ENCODE peak calls at places on chromosomes 12 and 14, in nine cellular contexts. One of them, this sample, is unnamed.

GRCh38 chr14:51547260-51547659 is 104.5 kb upstream of the FRMD6 start:
- DNase-seq in GM13977: no peak
- DNase-seq in DMS 273 treated with DMSO at 0.1 percent for 48 hours: peak; percentile 73
- DNase-seq in activated CD4-positive, CD25-positive, alpha-beta regulatory T cell: no peak
- DNase-seq in NCI-H2171 treated with DMSO at 0.1 percent for 48 hours: no peak
- DNase-seq in NAMALWA: no peak
- DNase-seq in fibroblast of lung: peak; percentile 100
- DNase-seq in HTR-8/SVneo: peak; percentile 63
- DNase-seq in epithelial cell of prostate: peak; percentile 89
- DNase-seq in this sample: peak; percentile 68

GRCh38 chr12:101782544-101782855 is 43.2 kb upstream of the SYCP3 start:
- DNase-seq in NAMALWA: no peak
- DNase-seq in HTR-8/SVneo: no peak
- DNase-seq in DMS 273 treated with DMSO at 0.1 percent for 48 hours: no peak
- DNase-seq in epithelial cell of prostate: no peak
- DNase-seq in NCI-H2171 treated with DMSO at 0.1 percent for 48 hours: no peak
- DNase-seq in activated CD4-positive, CD25-positive, alpha-beta regulatory T cell: no peak
- DNase-seq in GM13977: no peak
- DNase-seq in fibroblast of lung: peak; percentile 69
- DNase-seq in this sample: no peak

GRCh38 chr14:32693114-32693513 is 245.6 kb upstream of the NPAS3 start:
- DNase-seq in NAMALWA: no peak
- DNase-seq in GM13977: no peak
- DNase-seq in fibroblast of lung: peak; percentile 96
- DNase-seq in NCI-H2171 treated with DMSO at 0.1 percent for 48 hours: no peak
- DNase-seq in epithelial cell of prostate: no peak
- DNase-seq in HTR-8/SVneo: no peak
- DNase-seq in DMS 273 treated with DMSO at 0.1 percent for 48 hours: no peak
- DNase-seq in activated CD4-positive, CD25-positive, alpha-beta regulatory T cell: no peak
- DNase-seq in this sample: no peak

GRCh38 chr14:92850492-92850891 is 56.4 kb downstream of the GOLGA5 start:
- DNase-seq in fibroblast of lung: peak; percentile 34
- DNase-seq in activated CD4-positive, CD25-positive, alpha-beta regulatory T cell: no peak
- DNase-seq in NAMALWA: no peak
- DNase-seq in GM13977: no peak
- DNase-seq in NCI-H2171 treated with DMSO at 0.1 percent for 48 hours: no peak
- DNase-seq in epithelial cell of prostate: no peak
- DNase-seq in HTR-8/SVneo: no peak
- DNase-seq in DMS 273 treated with DMSO at 0.1 percent for 48 hours: no peak
- DNase-seq in this sample: no peak

GRCh38 chr12:79690156-79690605 is 583 bp downstream of the PAWR start:
- DNase-seq in HTR-8/SVneo: no peak
- DNase-seq in NCI-H2171 treated with DMSO at 0.1 percent for 48 hours: no peak
- DNase-seq in GM13977: no peak
- DNase-seq in DMS 273 treated with DMSO at 0.1 percent for 48 hours: no peak
- DNase-seq in epithelial cell of prostate: no peak
- DNase-seq in fibroblast of lung: no peak
- DNase-seq in activated CD4-positive, CD25-positive, alpha-beta regulatory T cell: no peak
- DNase-seq in NAMALWA: no peak
- DNase-seq in this sample: no peak

GRCh38 chr14:93976477-93977057 is at the start of gene ASB2:
- DNase-seq in NAMALWA: no peak
- DNase-seq in GM13977: no peak
- DNase-seq in DMS 273 treated with DMSO at 0.1 percent for 48 hours: no peak
- DNase-seq in NCI-H2171 treated with DMSO at 0.1 percent for 48 hours: no peak
- DNase-seq in HTR-8/SVneo: no peak
- DNase-seq in epithelial cell of prostate: no peak
- DNase-seq in fibroblast of lung: no peak
- DNase-seq in activated CD4-positive, CD25-positive, alpha-beta regulatory T cell: no peak
- DNase-seq in this sample: no peak

GRCh38 chr14:36666416-36667206 is 5.0 kb downstream of the PAX9 start:
- DNase-seq in epithelial cell of prostate: no peak
- DNase-seq in activated CD4-positive, CD25-positive, alpha-beta regulatory T cell: no peak
- DNase-seq in NAMALWA: no peak
- DNase-seq in NCI-H2171 treated with DMSO at 0.1 percent for 48 hours: no peak
- DNase-seq in DMS 273 treated with DMSO at 0.1 percent for 48 hours: no peak
- DNase-seq in GM13977: peak; percentile 51
- DNase-seq in fibroblast of lung: no peak
- DNase-seq in HTR-8/SVneo: no peak
- DNase-seq in this sample: no peak

GRCh38 chr12:132674561-132674960 is 12.6 kb downstream of the POLE start:
- DNase-seq in DMS 273 treated with DMSO at 0.1 percent for 48 hours: no peak
- DNase-seq in NCI-H2171 treated with DMSO at 0.1 percent for 48 hours: no peak
- DNase-seq in fibroblast of lung: no peak
- DNase-seq in NAMALWA: no peak
- DNase-seq in epithelial cell of prostate: no peak
- DNase-seq in activated CD4-positive, CD25-positive, alpha-beta regulatory T cell: no peak
- DNase-seq in GM13977: no peak
- DNase-seq in HTR-8/SVneo: no peak
- DNase-seq in this sample: no peak

GRCh38 chr14:50347521-50347920 is 35.4 kb downstream of the DMAC2L start:
- DNase-seq in HTR-8/SVneo: no peak
- DNase-seq in epithelial cell of prostate: peak; percentile 31
- DNase-seq in DMS 273 treated with DMSO at 0.1 percent for 48 hours: no peak
- DNase-seq in NCI-H2171 treated with DMSO at 0.1 percent for 48 hours: no peak
- DNase-seq in activated CD4-positive, CD25-positive, alpha-beta regulatory T cell: no peak
- DNase-seq in fibroblast of lung: peak; percentile 72
- DNase-seq in GM13977: no peak
- DNase-seq in NAMALWA: no peak
- DNase-seq in this sample: no peak

GRCh38 chr14:100719976-100720520 is 6.6 kb upstream of the DLK1 start:
- DNase-seq in NAMALWA: no peak
- DNase-seq in epithelial cell of prostate: no peak
- DNase-seq in GM13977: no peak
- DNase-seq in activated CD4-positive, CD25-positive, alpha-beta regulatory T cell: no peak
- DNase-seq in NCI-H2171 treated with DMSO at 0.1 percent for 48 hours: no peak
- DNase-seq in DMS 273 treated with DMSO at 0.1 percent for 48 hours: no peak
- DNase-seq in fibroblast of lung: no peak
- DNase-seq in HTR-8/SVneo: no peak
- DNase-seq in this sample: no peak

GRCh38 chr12:26471560-26471959 is 276.2 kb downstream of the SSPN start:
- DNase-seq in NAMALWA: peak; percentile 64
- DNase-seq in HTR-8/SVneo: no peak
- DNase-seq in NCI-H2171 treated with DMSO at 0.1 percent for 48 hours: no peak
- DNase-seq in fibroblast of lung: peak; percentile 70
- DNase-seq in DMS 273 treated with DMSO at 0.1 percent for 48 hours: no peak
- DNase-seq in epithelial cell of prostate: no peak
- DNase-seq in activated CD4-positive, CD25-positive, alpha-beta regulatory T cell: no peak
- DNase-seq in GM13977: peak; percentile 74
- DNase-seq in this sample: no peak

GRCh38 chr12:25135531-25136154 is 59.3 kb downstream of the DNAI7 start:
- DNase-seq in GM13977: no peak
- DNase-seq in activated CD4-positive, CD25-positive, alpha-beta regulatory T cell: no peak
- DNase-seq in DMS 273 treated with DMSO at 0.1 percent for 48 hours: no peak
- DNase-seq in epithelial cell of prostate: peak; percentile 79
- DNase-seq in fibroblast of lung: no peak
- DNase-seq in NAMALWA: peak; percentile 32
- DNase-seq in HTR-8/SVneo: no peak
- DNase-seq in NCI-H2171 treated with DMSO at 0.1 percent for 48 hours: peak; percentile 92
- DNase-seq in this sample: peak; percentile 8

GRCh38 chr12:124758266-124759200 is 105.1 kb downstream of the SCARB1 start:
- DNase-seq in HTR-8/SVneo: no peak
- DNase-seq in DMS 273 treated with DMSO at 0.1 percent for 48 hours: peak; percentile 67
- DNase-seq in epithelial cell of prostate: no peak
- DNase-seq in activated CD4-positive, CD25-positive, alpha-beta regulatory T cell: no peak
- DNase-seq in fibroblast of lung: no peak
- DNase-seq in GM13977: no peak
- DNase-seq in NAMALWA: no peak
- DNase-seq in NCI-H2171 treated with DMSO at 0.1 percent for 48 hours: peak; percentile 96
- DNase-seq in this sample: no peak

GRCh38 chr14:61472025-61472672 is 150.8 kb downstream of the PRKCH start:
- DNase-seq in GM13977: no peak
- DNase-seq in DMS 273 treated with DMSO at 0.1 percent for 48 hours: no peak
- DNase-seq in activated CD4-positive, CD25-positive, alpha-beta regulatory T cell: no peak
- DNase-seq in HTR-8/SVneo: peak; percentile 98
- DNase-seq in fibroblast of lung: peak; percentile 99
- DNase-seq in NCI-H2171 treated with DMSO at 0.1 percent for 48 hours: no peak
- DNase-seq in NAMALWA: no peak
- DNase-seq in epithelial cell of prostate: peak; percentile 90
- DNase-seq in this sample: no peak

GRCh38 chr14:93007225-93007997 is 84.5 kb downstream of the CHGA start:
- DNase-seq in DMS 273 treated with DMSO at 0.1 percent for 48 hours: no peak
- DNase-seq in fibroblast of lung: peak; percentile 85
- DNase-seq in NCI-H2171 treated with DMSO at 0.1 percent for 48 hours: no peak
- DNase-seq in HTR-8/SVneo: no peak
- DNase-seq in NAMALWA: no peak
- DNase-seq in epithelial cell of prostate: peak; percentile 48
- DNase-seq in activated CD4-positive, CD25-positive, alpha-beta regulatory T cell: no peak
- DNase-seq in GM13977: no peak
- DNase-seq in this sample: no peak

GRCh38 chr14:77198576-77198975 is 17.0 kb downstream of the TMEM63C start:
- DNase-seq in NAMALWA: no peak
- DNase-seq in NCI-H2171 treated with DMSO at 0.1 percent for 48 hours: no peak
- DNase-seq in epithelial cell of prostate: no peak
- DNase-seq in DMS 273 treated with DMSO at 0.1 percent for 48 hours: no peak
- DNase-seq in fibroblast of lung: no peak
- DNase-seq in GM13977: no peak
- DNase-seq in activated CD4-positive, CD25-positive, alpha-beta regulatory T cell: no peak
- DNase-seq in HTR-8/SVneo: no peak
- DNase-seq in this sample: no peak

GRCh38 chr12:95037906-95038305 is 34.4 kb upstream of the NDUFA12 start:
- DNase-seq in NCI-H2171 treated with DMSO at 0.1 percent for 48 hours: no peak
- DNase-seq in NAMALWA: no peak
- DNase-seq in GM13977: no peak
- DNase-seq in epithelial cell of prostate: no peak
- DNase-seq in HTR-8/SVneo: no peak
- DNase-seq in DMS 273 treated with DMSO at 0.1 percent for 48 hours: no peak
- DNase-seq in activated CD4-positive, CD25-positive, alpha-beta regulatory T cell: no peak
- DNase-seq in fibroblast of lung: peak; percentile 5
- DNase-seq in this sample: no peak

GRCh38 chr12:14773685-14774073 is 29.6 kb downstream of the WBP11 start:
- DNase-seq in GM13977: no peak
- DNase-seq in NAMALWA: no peak
- DNase-seq in HTR-8/SVneo: no peak
- DNase-seq in epithelial cell of prostate: no peak
- DNase-seq in NCI-H2171 treated with DMSO at 0.1 percent for 48 hours: no peak
- DNase-seq in DMS 273 treated with DMSO at 0.1 percent for 48 hours: no peak
- DNase-seq in activated CD4-positive, CD25-positive, alpha-beta regulatory T cell: peak; percentile 24
- DNase-seq in fibroblast of lung: no peak
- DNase-seq in this sample: no peak

GRCh38 chr12:53042607-53043454 is 7.0 kb upstream of the TNS2 start:
- DNase-seq in activated CD4-positive, CD25-positive, alpha-beta regulatory T cell: no peak
- DNase-seq in epithelial cell of prostate: no peak
- DNase-seq in DMS 273 treated with DMSO at 0.1 percent for 48 hours: no peak
- DNase-seq in GM13977: no peak
- DNase-seq in NCI-H2171 treated with DMSO at 0.1 percent for 48 hours: no peak
- DNase-seq in NAMALWA: peak; percentile 42
- DNase-seq in fibroblast of lung: no peak
- DNase-seq in HTR-8/SVneo: no peak
- DNase-seq in this sample: no peak

GRCh38 chr12:55996715-55997534 is at the start of gene SUOX:
- DNase-seq in activated CD4-positive, CD25-positive, alpha-beta regulatory T cell: no peak
- DNase-seq in DMS 273 treated with DMSO at 0.1 percent for 48 hours: peak; percentile 80
- DNase-seq in NAMALWA: no peak
- DNase-seq in fibroblast of lung: peak; percentile 98
- DNase-seq in NCI-H2171 treated with DMSO at 0.1 percent for 48 hours: peak; percentile 46
- DNase-seq in HTR-8/SVneo: peak; percentile 99
- DNase-seq in GM13977: peak; percentile 98
- DNase-seq in epithelial cell of prostate: peak; percentile 66
- DNase-seq in this sample: peak; percentile 93

GRCh38 chr12:68915055-68915454 is 17.9 kb downstream of the CPM start:
- DNase-seq in HTR-8/SVneo: no peak
- DNase-seq in GM13977: no peak
- DNase-seq in NAMALWA: no peak
- DNase-seq in DMS 273 treated with DMSO at 0.1 percent for 48 hours: no peak
- DNase-seq in fibroblast of lung: peak; percentile 97
- DNase-seq in activated CD4-positive, CD25-positive, alpha-beta regulatory T cell: no peak
- DNase-seq in epithelial cell of prostate: no peak
- DNase-seq in NCI-H2171 treated with DMSO at 0.1 percent for 48 hours: no peak
- DNase-seq in this sample: no peak

GRCh38 chr12:124632510-124632909 is 65.1 kb upstream of the NCOR2 start:
- DNase-seq in GM13977: no peak
- DNase-seq in fibroblast of lung: peak; percentile 32
- DNase-seq in NAMALWA: no peak
- DNase-seq in NCI-H2171 treated with DMSO at 0.1 percent for 48 hours: no peak
- DNase-seq in epithelial cell of prostate: no peak
- DNase-seq in activated CD4-positive, CD25-positive, alpha-beta regulatory T cell: no peak
- DNase-seq in DMS 273 treated with DMSO at 0.1 percent for 48 hours: no peak
- DNase-seq in HTR-8/SVneo: no peak
- DNase-seq in this sample: no peak

GRCh38 chr12:130017571-130018449 is 114.0 kb upstream of the TMEM132D start:
- DNase-seq in activated CD4-positive, CD25-positive, alpha-beta regulatory T cell: no peak
- DNase-seq in NAMALWA: no peak
- DNase-seq in HTR-8/SVneo: no peak
- DNase-seq in DMS 273 treated with DMSO at 0.1 percent for 48 hours: no peak
- DNase-seq in fibroblast of lung: peak; percentile 10
- DNase-seq in NCI-H2171 treated with DMSO at 0.1 percent for 48 hours: no peak
- DNase-seq in epithelial cell of prostate: no peak
- DNase-seq in GM13977: no peak
- DNase-seq in this sample: no peak

GRCh38 chr12:64903738-64904137 is 79.3 kb downstream of the TBC1D30 start:
- DNase-seq in NAMALWA: no peak
- DNase-seq in HTR-8/SVneo: no peak
- DNase-seq in activated CD4-positive, CD25-positive, alpha-beta regulatory T cell: no peak
- DNase-seq in GM13977: no peak
- DNase-seq in epithelial cell of prostate: no peak
- DNase-seq in DMS 273 treated with DMSO at 0.1 percent for 48 hours: no peak
- DNase-seq in fibroblast of lung: peak; percentile 51
- DNase-seq in NCI-H2171 treated with DMSO at 0.1 percent for 48 hours: no peak
- DNase-seq in this sample: no peak

GRCh38 chr12:99767809-99768208 is 120.3 kb downstream of the GARIN6 start:
- DNase-seq in fibroblast of lung: peak; percentile 24
- DNase-seq in activated CD4-positive, CD25-positive, alpha-beta regulatory T cell: no peak
- DNase-seq in GM13977: no peak
- DNase-seq in HTR-8/SVneo: peak; percentile 3
- DNase-seq in NCI-H2171 treated with DMSO at 0.1 percent for 48 hours: peak; percentile 57
- DNase-seq in DMS 273 treated with DMSO at 0.1 percent for 48 hours: no peak
- DNase-seq in epithelial cell of prostate: no peak
- DNase-seq in NAMALWA: peak; percentile 61
- DNase-seq in this sample: peak; percentile 7

GRCh38 chr12:32419520-32419960 is 20.2 kb downstream of the FGD4 start:
- DNase-seq in NCI-H2171 treated with DMSO at 0.1 percent for 48 hours: no peak
- DNase-seq in epithelial cell of prostate: no peak
- DNase-seq in DMS 273 treated with DMSO at 0.1 percent for 48 hours: no peak
- DNase-seq in NAMALWA: no peak
- DNase-seq in activated CD4-positive, CD25-positive, alpha-beta regulatory T cell: no peak
- DNase-seq in GM13977: no peak
- DNase-seq in fibroblast of lung: peak; percentile 61
- DNase-seq in HTR-8/SVneo: no peak
- DNase-seq in this sample: no peak

GRCh38 chr12:81224626-81225025 is 146.7 kb downstream of the ACSS3 start:
- DNase-seq in fibroblast of lung: peak; percentile 50
- DNase-seq in DMS 273 treated with DMSO at 0.1 percent for 48 hours: no peak
- DNase-seq in activated CD4-positive, CD25-positive, alpha-beta regulatory T cell: no peak
- DNase-seq in GM13977: no peak
- DNase-seq in HTR-8/SVneo: no peak
- DNase-seq in epithelial cell of prostate: peak; percentile 10
- DNase-seq in NAMALWA: no peak
- DNase-seq in NCI-H2171 treated with DMSO at 0.1 percent for 48 hours: no peak
- DNase-seq in this sample: no peak

GRCh38 chr14:67940476-67940875 is 120.9 kb downstream of the RAD51B start:
- DNase-seq in NCI-H2171 treated with DMSO at 0.1 percent for 48 hours: no peak
- DNase-seq in DMS 273 treated with DMSO at 0.1 percent for 48 hours: no peak
- DNase-seq in NAMALWA: no peak
- DNase-seq in GM13977: no peak
- DNase-seq in fibroblast of lung: no peak
- DNase-seq in epithelial cell of prostate: no peak
- DNase-seq in HTR-8/SVneo: no peak
- DNase-seq in activated CD4-positive, CD25-positive, alpha-beta regulatory T cell: no peak
- DNase-seq in this sample: no peak

GRCh38 chr12:121467638-121468403 is 67.9 kb downstream of the RNF34 start:
- DNase-seq in epithelial cell of prostate: no peak
- DNase-seq in GM13977: peak; percentile 54
- DNase-seq in DMS 273 treated with DMSO at 0.1 percent for 48 hours: no peak
- DNase-seq in NCI-H2171 treated with DMSO at 0.1 percent for 48 hours: peak; percentile 22
- DNase-seq in NAMALWA: peak; percentile 30
- DNase-seq in fibroblast of lung: peak; percentile 23
- DNase-seq in activated CD4-positive, CD25-positive, alpha-beta regulatory T cell: no peak
- DNase-seq in HTR-8/SVneo: no peak
- DNase-seq in this sample: no peak

GRCh38 chr12:70733385-70733784 is 96.2 kb upstream of the PTPRB start:
- DNase-seq in fibroblast of lung: peak; percentile 53
- DNase-seq in NAMALWA: peak; percentile 87
- DNase-seq in NCI-H2171 treated with DMSO at 0.1 percent for 48 hours: peak; percentile 57
- DNase-seq in DMS 273 treated with DMSO at 0.1 percent for 48 hours: no peak
- DNase-seq in epithelial cell of prostate: no peak
- DNase-seq in HTR-8/SVneo: peak; percentile 69
- DNase-seq in activated CD4-positive, CD25-positive, alpha-beta regulatory T cell: no peak
- DNase-seq in GM13977: peak; percentile 57
- DNase-seq in this sample: peak; percentile 76

GRCh38 chr14:100525615-100526014 is 61.6 kb downstream of the BEGAIN start:
- DNase-seq in NAMALWA: no peak
- DNase-seq in fibroblast of lung: no peak
- DNase-seq in epithelial cell of prostate: no peak
- DNase-seq in GM13977: no peak
- DNase-seq in DMS 273 treated with DMSO at 0.1 percent for 48 hours: no peak
- DNase-seq in NCI-H2171 treated with DMSO at 0.1 percent for 48 hours: no peak
- DNase-seq in activated CD4-positive, CD25-positive, alpha-beta regulatory T cell: no peak
- DNase-seq in HTR-8/SVneo: no peak
- DNase-seq in this sample: no peak

This sample was measured in HCT116.